ENCODE peak calls at places on chromosome 15, in five cellular contexts. F, O, S, A and I are unnamed samples.

GRCh38 chr15:40108061-40108854 is 421 bp downstream of the BMF start:
- DNase-seq in S (no peak), F (peak), A (no peak), O (no peak), I (peak)

GRCh38 chr15:34275721-34276120 is 50.9 kb downstream of the EMC4 start:
- DNase-seq in S (no peak), A (no peak), O (no peak), F (no peak), I (peak)

GRCh38 chr15:91049378-91050127 is 27.2 kb upstream of the VPS33B start:
- DNase-seq in S (peak), O (peak), F (peak), A (peak), I (peak)

GRCh38 chr15:36766449-36766848 is 187.0 kb downstream of the CDIN1 start:
- DNase-seq in O (no peak), A (no peak), F (no peak), S (no peak), I (no peak)

GRCh38 chr15:62606376-62607164 is 436.0 kb upstream of the TPM1 start:
- DNase-seq in O (peak), F (no peak), A (no peak), S (no peak), I (peak)

GRCh38 chr15:85607842-85608241 is 186.9 kb downstream of the KLHL25 start:
- DNase-seq in A (no peak), S (no peak), F (no peak), O (peak), I (peak)

GRCh38 chr15:86284630-86285029 is 205.0 kb downstream of the AGBL1 start:
- DNase-seq in S (no peak), O (no peak), F (no peak), A (no peak), I (no peak)

GRCh38 chr15:100767002-100767825 is 112.4 kb upstream of the ALDH1A3 start:
- DNase-seq in O (no peak), F (no peak), S (no peak), A (no peak), I (no peak)

GRCh38 chr15:57732526-57733331 is 26.2 kb downstream of the POLR2M start:
- DNase-seq in A (peak), F (peak), S (no peak), O (peak), I (peak)

GRCh38 chr15:76979331-76979925 is 15.5 kb upstream of the PSTPIP1 start:
- DNase-seq in A (no peak), F (no peak), S (no peak), O (no peak), I (no peak)

GRCh38 chr15:62900071-62900812 is 142.3 kb upstream of the TPM1 start:
- DNase-seq in S (no peak), F (no peak), A (no peak), O (no peak), I (no peak)

GRCh38 chr15:92429378-92430066 is 35.8 kb downstream of the ST8SIA2 start:
- DNase-seq in F (no peak), A (peak), S (no peak), O (no peak), I (peak)

GRCh38 chr15:49686626-49687025 is 65.8 kb downstream of the DTWD1 start:
- DNase-seq in S (no peak), A (no peak), O (peak), F (no peak), I (peak)

GRCh38 chr15:94110476-94111130 is 120.8 kb upstream of the MCTP2 start:
- DNase-seq in S (no peak), A (no peak), O (no peak), F (no peak), I (no peak)

GRCh38 chr15:31457161-31457560 is 130.5 kb downstream of the KLF13 start:
- DNase-seq in S (no peak), O (no peak), A (no peak), F (no peak), I (no peak)

GRCh38 chr15:65130941-65131340 is 2.7 kb downstream of the PDCD7 start:
- DNase-seq in O (no peak), F (no peak), S (no peak), A (no peak), I (no peak)

GRCh38 chr15:64739216-64739976 is 36.0 kb downstream of the RBPMS2 start:
- DNase-seq in A (no peak), O (no peak), S (no peak), F (no peak), I (no peak)